ENCODE peak calls at places on chromosomes 5 and 9, in six cellular contexts. L is endothelial cell; M is fibroblast of the aortic adventitia; Q is right lobe of liver; N is AG09309; F is CD4-positive, alpha-beta T cell. H is an unnamed sample.

GRCh38 chr9:83271665-83272071 is 208.7 kb upstream of the RASEF start:
- DNase-seq in L (no peak), M (peak; percentile 47), Q (no peak), N (no peak), F (no peak), H (no peak)

GRCh38 chr5:36717131-36717530 is 110.7 kb downstream of the SLC1A3 start:
- DNase-seq in L (no peak), M (no peak), Q (no peak), N (no peak), F (no peak), H (no peak)

GRCh38 chr9:73853547-73853946 is 643.6 kb upstream of the RORB start:
- DNase-seq in L (no peak), M (no peak), Q (no peak), N (no peak), F (no peak), H (no peak)

GRCh38 chr5:89374144-89374784 is 491.3 kb upstream of the MEF2C start:
- DNase-seq in L (no peak), M (peak; percentile 41), Q (no peak), N (no peak), F (no peak), H (no peak)

GRCh38 chr5:73066466-73066865 is 53.9 kb upstream of the TMEM171 start:
- DNase-seq in L (no peak), M (peak; percentile 32), Q (no peak), N (no peak), F (no peak), H (no peak)

GRCh38 chr9:18368206-18368605 is 105.7 kb upstream of the ADAMTSL1 start:
- DNase-seq in L (no peak), M (no peak), Q (no peak), N (no peak), F (no peak), H (no peak)

GRCh38 chr9:114202849-114203248 is 47.5 kb downstream of the COL27A1 start:
- DNase-seq in L (no peak), M (no peak), Q (no peak), N (no peak), F (no peak), H (no peak)

GRCh38 chr5:149151717-149152116 is 10.4 kb downstream of the ABLIM3 start:
- DNase-seq in L (no peak), M (no peak), Q (peak; percentile 60), N (no peak), F (no peak), H (no peak)

GRCh38 chr5:15020731-15021130 is 149.2 kb upstream of the ANKH start:
- DNase-seq in L (no peak), M (peak; percentile 56), Q (no peak), N (no peak), F (no peak), H (no peak)

GRCh38 chr9:135690836-135691570 is 8.3 kb downstream of the SOHLH1 start:
- DNase-seq in L (no peak), M (no peak), Q (no peak), N (no peak), F (no peak), H (no peak)

GRCh38 chr5:132054697-132055440 is 5.6 kb upstream of the IL3 start:
- DNase-seq in L (no peak), M (no peak), Q (peak; percentile 22), N (no peak), F (no peak), H (peak; percentile 6)

GRCh38 chr5:135153259-135153658 is 119.2 kb upstream of the PITX1 start:
- DNase-seq in L (no peak), M (no peak), Q (no peak), N (no peak), F (no peak), H (no peak)

GRCh38 chr5:43428034-43428712 is 16.0 kb upstream of the CCL28 start:
- DNase-seq in L (no peak), M (peak; percentile 31), Q (no peak), N (no peak), F (no peak), H (no peak)

GRCh38 chr5:179678238-179679013 is 2.4 kb downstream of the CBY3 start:
- DNase-seq in L (peak; percentile 92), M (peak; percentile 93), Q (peak; percentile 97), N (peak; percentile 57), F (peak; percentile 90), H (peak; percentile 96)

GRCh38 chr5:179680014-179680779 is 637 bp downstream of the CBY3 start:
- DNase-seq in L (no peak), M (no peak), Q (peak; percentile 56), N (no peak), F (no peak), H (no peak)

GRCh38 chr5:179680780-179681411 is at the start of gene CBY3:
- DNase-seq in L (no peak), M (peak; percentile 16), Q (no peak), N (no peak), F (no peak), H (no peak)

DNA sequence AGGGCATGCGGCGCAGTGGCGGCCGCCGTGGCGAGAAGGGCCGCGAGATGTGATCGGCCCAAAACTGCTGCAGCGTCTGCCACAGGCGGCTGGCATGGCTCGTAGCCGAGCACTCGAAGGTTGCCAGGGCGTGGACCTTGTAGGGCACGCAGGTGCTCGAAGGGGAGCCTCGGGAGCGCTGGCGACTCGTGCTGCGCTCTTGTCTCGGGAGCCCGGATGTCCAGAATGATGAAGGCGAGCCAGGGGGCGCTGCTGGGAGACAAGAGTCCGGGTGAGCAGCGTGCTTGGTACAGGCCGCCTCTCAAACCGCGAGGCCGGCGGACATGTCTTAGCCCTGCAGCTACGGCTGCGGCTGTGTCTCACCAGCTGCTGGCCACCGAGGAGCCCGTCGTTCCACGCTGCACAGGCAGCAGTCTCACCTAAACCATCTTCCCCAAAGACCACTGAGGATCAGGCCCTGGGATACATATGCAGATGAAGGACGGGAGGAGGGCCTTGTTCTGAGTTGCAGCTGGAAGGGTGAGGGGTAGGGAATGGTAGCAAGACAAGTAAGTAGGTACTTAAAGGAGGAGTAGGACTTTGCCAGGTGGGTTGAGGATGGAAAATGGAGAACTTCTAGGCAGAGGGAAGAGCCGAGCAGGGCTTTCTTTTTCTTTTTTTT is 1.7 kb downstream of the CBY3 start:
- DNase-seq in L (peak; percentile 69), M (peak; percentile 39), Q (peak; percentile 78), N (no peak), F (peak; percentile 56), H (peak; percentile 82)
- TF ChIP-seq CTCF in L (peak; percentile 26), M (peak; percentile 18), Q (no peak), N (peak; percentile 36), F (peak; percentile 52), H (no peak)

GRCh38 chr9:137579259-137579604 is 507 bp upstream of the DPH7 start:
- DNase-seq in L (no peak), M (no peak), Q (no peak), N (no peak), F (no peak), H (no peak)
- TF ChIP-seq CTCF in L (no peak), M (no peak), Q (no peak), N (no peak), F (no peak), H (no peak)

GRCh38 chr5:69265931-69266330 is 31.2 kb downstream of the CDK7 start:
- DNase-seq in L (peak; percentile 55), M (no peak), Q (no peak), N (no peak), F (no peak), H (peak; percentile 55)
- TF ChIP-seq CTCF in L (peak; percentile 26), M (peak; percentile 13), Q (peak; percentile 8), N (peak; percentile 34), F (no peak), H (peak; percentile 34)

DNA sequence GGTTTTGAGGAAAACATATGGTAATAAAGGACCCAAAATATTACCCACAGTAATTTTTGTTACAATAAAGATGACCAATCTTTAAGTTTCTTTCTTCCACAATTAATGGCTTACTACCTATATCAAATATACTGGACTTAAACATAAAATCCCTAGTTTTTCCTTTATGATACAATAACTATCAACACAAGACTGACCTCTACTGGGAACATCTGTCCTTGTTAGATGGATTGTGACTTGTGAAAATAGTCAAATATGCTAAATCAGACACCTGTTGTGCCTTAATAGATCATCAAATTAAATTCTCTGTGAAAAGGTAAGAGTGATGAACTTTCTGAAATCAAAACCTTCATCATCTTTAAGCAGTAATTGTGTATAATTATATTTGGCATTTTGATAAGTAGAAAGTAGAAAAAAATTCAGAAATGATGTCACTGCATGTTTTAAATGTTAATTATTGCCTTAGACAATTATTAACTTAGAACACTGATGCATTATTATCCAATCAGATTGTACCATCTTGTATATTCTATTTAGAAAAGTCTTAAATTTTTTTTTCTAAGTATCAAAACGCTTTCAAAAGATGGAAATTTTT is 113.6 kb downstream of the DEPDC1B start:
- DNase-seq in L (no peak), M (peak; percentile 79), Q (no peak), N (peak; percentile 3), F (no peak), H (no peak)
- TF ChIP-seq CTCF in L (peak; percentile 21), M (peak; percentile 65), Q (peak; percentile 16), N (peak; percentile 38), F (no peak), H (no peak)

DNA sequence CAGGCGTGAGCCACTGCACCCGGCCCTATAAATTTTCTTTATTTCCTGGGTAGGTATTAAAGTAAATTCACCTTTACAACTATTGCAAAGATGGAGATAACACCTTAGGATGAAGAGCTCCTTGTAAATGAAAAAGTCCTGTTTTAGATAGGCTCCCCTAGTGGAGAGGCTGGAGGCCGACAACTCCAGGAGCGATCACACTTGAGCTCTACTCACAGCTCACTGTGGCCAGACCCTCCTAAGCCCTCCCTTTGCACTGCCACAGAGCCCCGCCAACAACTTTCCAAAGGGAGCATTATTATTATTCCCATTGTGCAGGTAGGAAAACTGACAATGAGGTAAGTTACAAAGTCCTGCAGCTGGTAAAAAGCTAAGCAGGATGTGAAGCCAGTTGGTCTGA is 139.1 kb upstream of the ERCC6L2 start:
- DNase-seq in L (peak; percentile 20), M (no peak), Q (no peak), N (no peak), F (no peak), H (no peak)
- TF ChIP-seq CTCF in L (peak; percentile 66), M (peak; percentile 29), Q (peak; percentile 14), N (peak; percentile 42), F (no peak), H (peak; percentile 52)

GRCh38 chr9:137298401-137298982 is 3.6 kb downstream of the NRARP start:
- DNase-seq in L (no peak), M (peak; percentile 54), Q (no peak), N (no peak), F (no peak), H (peak; percentile 13)

GRCh38 chr9:137299938-137300337 is 2.1 kb downstream of the NRARP start:
- DNase-seq in L (no peak), M (no peak), Q (no peak), N (no peak), F (no peak), H (peak; percentile 16)

GRCh38 chr9:137300607-137301085 is 1.4 kb downstream of the NRARP start:
- DNase-seq in L (peak; percentile 33), M (no peak), Q (peak; percentile 21), N (no peak), F (no peak), H (peak; percentile 41)

GRCh38 chr9:137297966-137298365 is 4.1 kb downstream of the NRARP start:
- DNase-seq in L (no peak), M (no peak), Q (no peak), N (no peak), F (no peak), H (peak; percentile 17)

GRCh38 chr9:137298983-137299521 is 3.0 kb downstream of the NRARP start:
- DNase-seq in L (no peak), M (no peak), Q (no peak), N (no peak), F (no peak), H (peak; percentile 45)
- TF ChIP-seq CTCF in L (no peak), M (no peak), Q (no peak), N (no peak), F (no peak), H (peak; percentile 27)

H was measured in glutamatergic neuron.